ENCODE peak calls at places on chromosomes 5 and 9, in six cellular contexts. J, A, K, Z, G and D are unnamed samples.

GRCh38 chr5:134053840-134054338 is 49.1 kb upstream of the VDAC1 start:
- DNase-seq in K (no peak), J (no peak), A (no peak), G (no peak), Z (no peak), D (no peak)

GRCh38 chr9:21684231-21684630 is 118.2 kb upstream of the MTAP start:
- DNase-seq in K (no peak), J (no peak), Z (no peak), G (no peak), A (no peak), D (no peak)

GRCh38 chr9:10005206-10005605 is 607.6 kb downstream of the PTPRD start:
- DNase-seq in G (no peak), J (no peak), K (no peak), Z (no peak), A (no peak), D (no peak)

GRCh38 chr9:87708989-87709706 is 16.8 kb upstream of the CTSL start:
- DNase-seq in A (no peak), K (no peak), G (no peak), Z (no peak), J (no peak), D (no peak)

GRCh38 chr9:20623021-20623747 is 885 bp upstream of the MLLT3 start:
- DNase-seq in J (peak), G (peak), Z (no peak), A (peak), K (peak), D (no peak)

GRCh38 chr9:118751077-118751847 is 618.0 kb downstream of the BRINP1 start:
- DNase-seq in Z (no peak), G (no peak), K (no peak), J (no peak), A (no peak), D (no peak)

GRCh38 chr5:56358703-56359428 is 125.7 kb upstream of the ANKRD55 start:
- DNase-seq in G (peak), Z (no peak), K (no peak), J (no peak), A (no peak), D (no peak)

GRCh38 chr5:79235222-79235577 is 731 bp upstream of the JMY start:
- DNase-seq in Z (no peak), G (no peak), A (no peak), J (no peak), K (no peak), D (no peak)

GRCh38 chr5:9898319-9898718 is 268.2 kb upstream of the TAS2R1 start:
- DNase-seq in Z (peak), K (no peak), A (no peak), J (peak), G (no peak), D (no peak)